ENCODE peak calls at places on chromosomes 11 and 22, in seven cellular contexts. One of them, this sample, is unnamed.

GRCh38 chr22:36180928-36181327 is 20.4 kb upstream of the APOL3 start:
- DNase-seq in uterus: no peak
- DNase-seq in NCI-H146: no peak
- DNase-seq in GM04504: no peak
- DNase-seq in GM12865: no peak
- DNase-seq in GM12891: no peak
- DNase-seq in effector CD4-positive, alpha-beta T cell: no peak
- DNase-seq in this sample: no peak

GRCh38 chr11:106794058-106794457 is 224.2 kb downstream of the GUCY1A2 start:
- DNase-seq in uterus: no peak
- DNase-seq in GM12891: no peak
- DNase-seq in GM04504: no peak
- DNase-seq in effector CD4-positive, alpha-beta T cell: no peak
- DNase-seq in GM12865: no peak
- DNase-seq in NCI-H146: no peak
- DNase-seq in this sample: no peak

GRCh38 chr11:16299884-16300778 is 56.2 kb downstream of the SOX6 start:
- DNase-seq in effector CD4-positive, alpha-beta T cell: no peak
- DNase-seq in GM12865: no peak
- DNase-seq in uterus: no peak
- DNase-seq in NCI-H146: no peak
- DNase-seq in GM04504: no peak
- DNase-seq in GM12891: no peak
- DNase-seq in this sample: peak

GRCh38 chr22:36369922-36370781 is 17.6 kb downstream of the MYH9 start:
- DNase-seq in GM12891: no peak
- DNase-seq in uterus: no peak
- DNase-seq in effector CD4-positive, alpha-beta T cell: no peak
- DNase-seq in GM04504: no peak
- DNase-seq in GM12865: no peak
- DNase-seq in NCI-H146: peak
- DNase-seq in this sample: peak

GRCh38 chr11:35134403-35135126 is 4.4 kb upstream of the CD44 start:
- DNase-seq in uterus: no peak
- DNase-seq in NCI-H146: no peak
- DNase-seq in GM12891: no peak
- DNase-seq in GM04504: peak
- DNase-seq in GM12865: no peak
- DNase-seq in effector CD4-positive, alpha-beta T cell: no peak
- DNase-seq in this sample: no peak

GRCh38 chr22:44214764-44215163 is 34.0 kb downstream of the PARVG start:
- DNase-seq in GM12891: no peak
- DNase-seq in effector CD4-positive, alpha-beta T cell: no peak
- DNase-seq in NCI-H146: peak
- DNase-seq in GM12865: no peak
- DNase-seq in GM04504: no peak
- DNase-seq in uterus: no peak
- DNase-seq in this sample: no peak

GRCh38 chr22:38862375-38863329 is 9.4 kb downstream of the CBX6 start:
- DNase-seq in GM12865: no peak
- DNase-seq in GM04504: no peak
- DNase-seq in uterus: peak
- DNase-seq in NCI-H146: no peak
- DNase-seq in GM12891: no peak
- DNase-seq in effector CD4-positive, alpha-beta T cell: no peak
- DNase-seq in this sample: no peak

GRCh38 chr11:77113382-77114088 is 10.9 kb downstream of the OMP start:
- DNase-seq in uterus: no peak
- DNase-seq in NCI-H146: peak
- DNase-seq in GM12865: peak
- DNase-seq in effector CD4-positive, alpha-beta T cell: no peak
- DNase-seq in GM04504: no peak
- DNase-seq in GM12891: peak
- DNase-seq in this sample: no peak

GRCh38 chr11:35009191-35009940 is 92.9 kb downstream of the PDHX start:
- DNase-seq in GM04504: peak
- DNase-seq in GM12865: no peak
- DNase-seq in NCI-H146: peak
- DNase-seq in GM12891: no peak
- DNase-seq in effector CD4-positive, alpha-beta T cell: no peak
- DNase-seq in uterus: peak
- DNase-seq in this sample: peak

GRCh38 chr11:111978028-111978771 is 41.1 kb downstream of the DIXDC1 start:
- DNase-seq in uterus: peak
- DNase-seq in NCI-H146: peak
- DNase-seq in effector CD4-positive, alpha-beta T cell: no peak
- DNase-seq in GM12891: no peak
- DNase-seq in GM12865: no peak
- DNase-seq in GM04504: peak
- DNase-seq in this sample: no peak

GRCh38 chr11:114257621-114258558 is 38.3 kb upstream of the NNMT start:
- DNase-seq in GM12865: no peak
- DNase-seq in GM12891: no peak
- DNase-seq in uterus: peak
- DNase-seq in GM04504: no peak
- DNase-seq in effector CD4-positive, alpha-beta T cell: no peak
- DNase-seq in NCI-H146: no peak
- DNase-seq in this sample: no peak

GRCh38 chr11:57310630-57311086 is 14.1 kb downstream of the TNKS1BP1 start:
- DNase-seq in uterus: no peak
- DNase-seq in effector CD4-positive, alpha-beta T cell: no peak
- DNase-seq in NCI-H146: no peak
- DNase-seq in GM12891: no peak
- DNase-seq in GM04504: no peak
- DNase-seq in GM12865: no peak
- DNase-seq in this sample: peak

GRCh38 chr11:47607380-47607779 is 13.2 kb upstream of the C1QTNF4 start:
- DNase-seq in GM04504: peak
- DNase-seq in GM12865: no peak
- DNase-seq in uterus: peak
- DNase-seq in effector CD4-positive, alpha-beta T cell: no peak
- DNase-seq in GM12891: no peak
- DNase-seq in NCI-H146: no peak
- DNase-seq in this sample: no peak

GRCh38 chr22:36238348-36239149 is 778 bp downstream of the APOL2 start:
- DNase-seq in GM12891: no peak
- DNase-seq in GM12865: no peak
- DNase-seq in NCI-H146: peak
- DNase-seq in effector CD4-positive, alpha-beta T cell: no peak
- DNase-seq in uterus: no peak
- DNase-seq in GM04504: no peak
- DNase-seq in this sample: peak

GRCh38 chr22:26573026-26573662 is 16.8 kb downstream of the TPST2 start:
- DNase-seq in GM12865: no peak
- DNase-seq in effector CD4-positive, alpha-beta T cell: no peak
- DNase-seq in GM12891: no peak
- DNase-seq in GM04504: peak
- DNase-seq in NCI-H146: no peak
- DNase-seq in uterus: no peak
- DNase-seq in this sample: no peak

GRCh38 chr22:37498289-37498909 is 12.2 kb upstream of the MFNG start:
- DNase-seq in GM12891: peak
- DNase-seq in GM12865: peak
- DNase-seq in uterus: no peak
- DNase-seq in GM04504: no peak
- DNase-seq in NCI-H146: peak
- DNase-seq in effector CD4-positive, alpha-beta T cell: peak
- DNase-seq in this sample: peak

GRCh38 chr11:44033411-44033850 is 14.3 kb upstream of the ACCSL start:
- DNase-seq in NCI-H146: no peak
- DNase-seq in uterus: no peak
- DNase-seq in effector CD4-positive, alpha-beta T cell: no peak
- DNase-seq in GM04504: no peak
- DNase-seq in GM12891: no peak
- DNase-seq in GM12865: no peak
- DNase-seq in this sample: no peak

GRCh38 chr22:27241430-27242110 is 560.0 kb downstream of the MN1 start:
- DNase-seq in GM04504: no peak
- DNase-seq in GM12891: no peak
- DNase-seq in uterus: no peak
- DNase-seq in effector CD4-positive, alpha-beta T cell: no peak
- DNase-seq in GM12865: no peak
- DNase-seq in NCI-H146: no peak
- DNase-seq in this sample: no peak

GRCh38 chr22:38418589-38418988 is 36.4 kb downstream of the KCNJ4 start:
- DNase-seq in effector CD4-positive, alpha-beta T cell: no peak
- DNase-seq in NCI-H146: no peak
- DNase-seq in uterus: no peak
- DNase-seq in GM04504: no peak
- DNase-seq in GM12865: no peak
- DNase-seq in GM12891: no peak
- DNase-seq in this sample: no peak

GRCh38 chr22:24310969-24311368 is 40.3 kb downstream of the SPECC1L start:
- DNase-seq in NCI-H146: no peak
- DNase-seq in GM04504: no peak
- DNase-seq in effector CD4-positive, alpha-beta T cell: no peak
- DNase-seq in GM12865: no peak
- DNase-seq in uterus: no peak
- DNase-seq in GM12891: no peak
- DNase-seq in this sample: no peak

GRCh38 chr11:76808996-76809395 is 25.8 kb downstream of the TSKU start:
- DNase-seq in uterus: no peak
- DNase-seq in NCI-H146: no peak
- DNase-seq in GM12865: no peak
- DNase-seq in GM04504: no peak
- DNase-seq in effector CD4-positive, alpha-beta T cell: no peak
- DNase-seq in GM12891: no peak
- DNase-seq in this sample: no peak

GRCh38 chr22:42156597-42156996 is 26.0 kb upstream of the CYP2D6 start:
- DNase-seq in effector CD4-positive, alpha-beta T cell: no peak
- DNase-seq in uterus: no peak
- DNase-seq in GM12891: no peak
- DNase-seq in NCI-H146: no peak
- DNase-seq in GM12865: no peak
- DNase-seq in GM04504: no peak
- DNase-seq in this sample: no peak

GRCh38 chr11:8871283-8871775 is 39.7 kb upstream of the AKIP1 start:
- DNase-seq in GM04504: peak
- DNase-seq in NCI-H146: peak
- DNase-seq in GM12865: no peak
- DNase-seq in GM12891: no peak
- DNase-seq in effector CD4-positive, alpha-beta T cell: no peak
- DNase-seq in uterus: peak
- DNase-seq in this sample: peak

GRCh38 chr11:66467034-66467659 is 442 bp downstream of the PELI3 start:
- DNase-seq in effector CD4-positive, alpha-beta T cell: no peak
- DNase-seq in GM12865: peak
- DNase-seq in GM04504: no peak
- DNase-seq in uterus: no peak
- DNase-seq in NCI-H146: peak
- DNase-seq in GM12891: no peak
- DNase-seq in this sample: peak

GRCh38 chr22:18121436-18122253 is 11.0 kb downstream of the TUBA8 start:
- DNase-seq in uterus: no peak
- DNase-seq in GM04504: no peak
- DNase-seq in GM12865: no peak
- DNase-seq in effector CD4-positive, alpha-beta T cell: no peak
- DNase-seq in NCI-H146: no peak
- DNase-seq in GM12891: no peak
- DNase-seq in this sample: no peak

GRCh38 chr11:112525270-112525669 is 264.6 kb upstream of the PLET1 start:
- DNase-seq in GM12891: no peak
- DNase-seq in effector CD4-positive, alpha-beta T cell: no peak
- DNase-seq in GM04504: peak
- DNase-seq in uterus: no peak
- DNase-seq in NCI-H146: no peak
- DNase-seq in GM12865: no peak
- DNase-seq in this sample: no peak

GRCh38 chr22:48438096-48438495 is 1389.6 kb downstream of the BRD1 start:
- DNase-seq in uterus: no peak
- DNase-seq in effector CD4-positive, alpha-beta T cell: no peak
- DNase-seq in GM12891: no peak
- DNase-seq in GM12865: no peak
- DNase-seq in GM04504: no peak
- DNase-seq in NCI-H146: no peak
- DNase-seq in this sample: no peak

GRCh38 chr22:46547179-46547882 is 9.9 kb upstream of the CELSR1 start:
- DNase-seq in effector CD4-positive, alpha-beta T cell: no peak
- DNase-seq in GM04504: peak
- DNase-seq in GM12865: no peak
- DNase-seq in GM12891: no peak
- DNase-seq in NCI-H146: no peak
- DNase-seq in uterus: peak
- DNase-seq in this sample: no peak

GRCh38 chr11:87432006-87432405 is 394.3 kb downstream of the TMEM135 start:
- DNase-seq in GM12891: no peak
- DNase-seq in uterus: peak
- DNase-seq in effector CD4-positive, alpha-beta T cell: no peak
- DNase-seq in NCI-H146: no peak
- DNase-seq in GM04504: peak
- DNase-seq in GM12865: no peak
- DNase-seq in this sample: no peak

GRCh38 chr22:30017824-30018223 is 62.4 kb upstream of the HORMAD2 start:
- DNase-seq in GM12865: no peak
- DNase-seq in NCI-H146: no peak
- DNase-seq in GM04504: no peak
- DNase-seq in uterus: no peak
- DNase-seq in GM12891: no peak
- DNase-seq in effector CD4-positive, alpha-beta T cell: no peak
- DNase-seq in this sample: no peak

GRCh38 chr11:133711545-133711944 is 133.8 kb downstream of the SPATA19 start:
- DNase-seq in NCI-H146: no peak
- DNase-seq in GM12891: no peak
- DNase-seq in effector CD4-positive, alpha-beta T cell: no peak
- DNase-seq in GM04504: no peak
- DNase-seq in GM12865: no peak
- DNase-seq in uterus: no peak
- DNase-seq in this sample: no peak

GRCh38 chr22:25390297-25391240 is 171.1 kb downstream of the CRYBB2 start:
- DNase-seq in NCI-H146: no peak
- DNase-seq in effector CD4-positive, alpha-beta T cell: no peak
- DNase-seq in GM12891: no peak
- DNase-seq in GM12865: no peak
- DNase-seq in uterus: no peak
- DNase-seq in GM04504: no peak
- DNase-seq in this sample: no peak

GRCh38 chr22:30178180-30179126 is 68.1 kb downstream of the LIF start:
- DNase-seq in GM12865: no peak
- DNase-seq in NCI-H146: no peak
- DNase-seq in effector CD4-positive, alpha-beta T cell: no peak
- DNase-seq in uterus: no peak
- DNase-seq in GM12891: no peak
- DNase-seq in GM04504: no peak
- DNase-seq in this sample: no peak

GRCh38 chr11:11467278-11467677 is 114.2 kb upstream of the CSNK2A3 start:
- DNase-seq in GM04504: no peak
- DNase-seq in GM12865: no peak
- DNase-seq in NCI-H146: no peak
- DNase-seq in GM12891: no peak
- DNase-seq in uterus: no peak
- DNase-seq in effector CD4-positive, alpha-beta T cell: no peak
- DNase-seq in this sample: no peak

GRCh38 chr22:44085743-44086741 is 61.9 kb downstream of the PARVB start:
- DNase-seq in effector CD4-positive, alpha-beta T cell: no peak
- DNase-seq in NCI-H146: peak
- DNase-seq in GM12891: peak
- DNase-seq in GM12865: peak
- DNase-seq in uterus: peak
- DNase-seq in GM04504: peak
- DNase-seq in this sample: peak

GRCh38 chr11:9362393-9362863 is 22.0 kb upstream of the IPO7 start:
- DNase-seq in uterus: no peak
- DNase-seq in GM12891: no peak
- DNase-seq in GM04504: no peak
- DNase-seq in NCI-H146: no peak
- DNase-seq in GM12865: no peak
- DNase-seq in effector CD4-positive, alpha-beta T cell: no peak
- DNase-seq in this sample: no peak

GRCh38 chr22:43314611-43315010 is 28.6 kb downstream of the SCUBE1 start:
- DNase-seq in uterus: no peak
- DNase-seq in effector CD4-positive, alpha-beta T cell: no peak
- DNase-seq in NCI-H146: no peak
- DNase-seq in GM12865: no peak
- DNase-seq in GM12891: no peak
- DNase-seq in GM04504: no peak
- DNase-seq in this sample: no peak

GRCh38 chr22:31082606-31083376 is 1.7 kb downstream of the SMTN start:
- DNase-seq in GM12865: peak
- DNase-seq in GM12891: peak
- DNase-seq in GM04504: peak
- DNase-seq in uterus: peak
- DNase-seq in effector CD4-positive, alpha-beta T cell: peak
- DNase-seq in NCI-H146: peak
- DNase-seq in this sample: peak

This sample was measured in NCI-H345.